ENCODE peak calls at places on chromosome X, in seven cellular contexts. C is esophagus squamous epithelium, F is tibial artery, V is trophoblast cell, I is ovary, Y is spleen, J is fibroblast of lung. D is an unnamed sample.

GRCh38 chrX:74924449-74925209 is 623 bp downstream of the NEXMIF start:
- DNase-seq in C (no peak), F (peak; percentile 73), V (no peak), I (peak; percentile 42), Y (peak; percentile 80), J (peak; percentile 0), D (no peak)

GRCh38 chrX:34859191-34859590 is 83.4 kb upstream of the FAM47B start:
- DNase-seq in C (no peak), F (no peak), V (no peak), I (no peak), Y (no peak), J (no peak), D (no peak)

GRCh38 chrX:48937065-48937907 is 18.5 kb upstream of the PIM2 start:
- DNase-seq in C (peak; percentile 49), F (no peak), V (peak; percentile 21), I (no peak), Y (peak; percentile 97), J (no peak), D (no peak)

GRCh38 chrX:17414839-17415238 is 39.8 kb downstream of the NHS start:
- DNase-seq in C (no peak), F (peak; percentile 60), V (peak; percentile 39), I (no peak), Y (no peak), J (no peak), D (no peak)

GRCh38 chrX:65679071-65679540 is 11.7 kb downstream of the MSN start:
- DNase-seq in C (no peak), F (no peak), V (no peak), I (no peak), Y (no peak), J (no peak), D (no peak)

GRCh38 chrX:108735087-108735679 is 1.2 kb downstream of the IRS4 start:
- DNase-seq in C (no peak), F (no peak), V (peak; percentile 20), I (peak; percentile 9), Y (no peak), J (no peak), D (no peak)

GRCh38 chrX:149497626-149498025 is 7.5 kb downstream of the IDS start:
- DNase-seq in C (no peak), F (no peak), V (no peak), I (no peak), Y (no peak), J (peak; percentile 25), D (peak; percentile 18)

GRCh38 chrX:110284159-110284558 is 33.7 kb downstream of the AMMECR1 start:
- DNase-seq in C (no peak), F (no peak), V (peak; percentile 81), I (no peak), Y (no peak), J (peak; percentile 69), D (peak; percentile 47)

GRCh38 chrX:98068210-98068609 is 1184.5 kb downstream of the RPA4 start:
- DNase-seq in C (no peak), F (no peak), V (no peak), I (no peak), Y (no peak), J (peak; percentile 0), D (no peak)

GRCh38 chrX:21153503-21153902 is 220.7 kb upstream of the CNKSR2 start:
- DNase-seq in C (no peak), F (no peak), V (no peak), I (no peak), Y (no peak), J (peak; percentile 13), D (no peak)

GRCh38 chrX:50905334-50905733 is 5.2 kb upstream of the BMP15 start:
- DNase-seq in C (no peak), F (no peak), V (peak; percentile 54), I (no peak), Y (no peak), J (peak; percentile 0), D (no peak)

GRCh38 chrX:36859231-36859630 is 148.9 kb upstream of the FAM47C start:
- DNase-seq in C (no peak), F (no peak), V (no peak), I (no peak), Y (no peak), J (no peak), D (no peak)

GRCh38 chrX:54043084-54043483 is 1.2 kb downstream of the PHF8 start:
- DNase-seq in C (no peak), F (no peak), V (no peak), I (no peak), Y (no peak), J (no peak), D (no peak)

GRCh38 chrX:103531002-103531401 is 11.7 kb upstream of the RAB40A start:
- DNase-seq in C (no peak), F (no peak), V (no peak), I (no peak), Y (no peak), J (peak; percentile 84), D (peak; percentile 65)

GRCh38 chrX:135740683-135741149 is 27.3 kb downstream of the CT45A3 start:
- DNase-seq in C (no peak), F (peak; percentile 58), V (peak; percentile 20), I (no peak), Y (peak; percentile 66), J (no peak), D (no peak)

GRCh38 chrX:105527759-105528158 is 294.6 kb upstream of the NRK start:
- DNase-seq in C (no peak), F (no peak), V (no peak), I (no peak), Y (no peak), J (peak; percentile 12), D (no peak)

GRCh38 chrX:137052641-137053235 is 18.9 kb upstream of the GPR101 start:
- DNase-seq in C (no peak), F (no peak), V (no peak), I (no peak), Y (peak; percentile 75), J (no peak), D (no peak)

GRCh38 chrX:16838202-16839066 is 31.7 kb downstream of the RBBP7 start:
- DNase-seq in C (no peak), F (peak; percentile 73), V (no peak), I (peak; percentile 23), Y (no peak), J (peak; percentile 87), D (peak; percentile 72)

GRCh38 chrX:10052906-10053625 is 85.9 kb downstream of the CLDN34 start:
- DNase-seq in C (no peak), F (no peak), V (no peak), I (no peak), Y (no peak), J (no peak), D (no peak)

GRCh38 chrX:19557816-19558215 is 42.5 kb upstream of the MAP3K15 start:
- DNase-seq in C (no peak), F (no peak), V (no peak), I (no peak), Y (no peak), J (no peak), D (no peak)
- H3K4me3 ChIP-seq in C (no peak overlapping the region), F (no peak overlapping the region), V (no peak overlapping the region), I (no peak overlapping the region), Y (no peak overlapping the region), J (no peak overlapping the region), D (no peak overlapping the region)

GRCh38 chrX:107675365-107675654 is 47.0 kb downstream of the PRPS1 start:
- DNase-seq in C (no peak), F (no peak), V (no peak), I (no peak), Y (no peak), J (no peak), D (no peak)

GRCh38 chrX:107676559-107677378 is 48.5 kb downstream of the PRPS1 start:
- DNase-seq in C (peak; percentile 20), F (peak; percentile 96), V (peak; percentile 59), I (peak; percentile 81), Y (peak; percentile 92), J (peak; percentile 97), D (peak; percentile 96)

GRCh38 chrX:107677501-107677901 is 49.2 kb downstream of the PRPS1 start:
- DNase-seq in C (no peak), F (peak; percentile 77), V (no peak), I (no peak), Y (no peak), J (peak; percentile 42), D (no peak)

GRCh38 chrX:107674480-107675364 is 46.4 kb downstream of the PRPS1 start:
- DNase-seq in C (peak; percentile 20), F (peak; percentile 88), V (peak; percentile 17), I (peak; percentile 58), Y (peak; percentile 85), J (peak; percentile 96), D (peak; percentile 85)

DNA sequence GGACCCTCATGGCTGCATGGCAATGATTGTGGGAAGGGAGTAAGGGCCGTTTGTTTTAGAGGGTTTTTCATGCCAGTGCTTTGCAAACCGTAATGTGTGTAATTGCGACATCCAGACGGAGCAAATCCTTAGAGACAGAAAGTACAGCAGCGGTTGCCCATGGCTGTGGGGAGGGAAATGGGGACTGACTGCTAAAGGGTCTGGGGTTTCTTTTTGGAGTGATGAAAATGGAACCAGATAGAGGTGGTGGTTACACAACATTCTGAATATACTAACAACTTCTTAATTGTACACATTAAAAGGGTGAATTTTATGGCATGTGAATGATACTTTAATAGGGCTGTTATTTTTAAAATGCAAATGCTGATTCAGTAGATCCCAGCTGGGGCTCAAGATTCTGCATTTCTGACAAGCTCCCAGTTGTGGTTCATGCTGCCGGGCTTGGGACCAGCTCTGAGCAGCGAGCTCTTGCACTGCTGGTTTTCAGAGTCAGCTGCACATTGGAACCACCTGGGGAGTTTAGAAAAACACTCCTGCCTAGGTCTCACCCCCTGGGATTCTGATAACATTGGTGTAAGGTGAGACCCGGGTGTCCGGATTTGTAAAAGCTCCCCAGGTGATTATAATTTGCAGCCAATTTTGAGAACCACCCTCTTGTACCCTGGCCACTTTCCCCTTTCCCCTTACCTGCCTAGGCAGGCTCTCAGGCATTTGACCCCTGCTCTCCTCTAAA is 47.7 kb downstream of the PRPS1 start:
- DNase-seq in C (no peak), F (peak; percentile 81), V (peak; percentile 20), I (no peak), Y (no peak), J (peak; percentile 75), D (no peak)
- H3K4me3 ChIP-seq in C (peak overlapping the region; percentile 55), F (peak overlapping the region; percentile 69), V (no peak overlapping the region), I (peak overlapping the region; percentile 63), Y (peak overlapping the region; percentile 15), J (peak overlapping the region; percentile 50), D (peak overlapping the region; percentile 60)

DNA sequence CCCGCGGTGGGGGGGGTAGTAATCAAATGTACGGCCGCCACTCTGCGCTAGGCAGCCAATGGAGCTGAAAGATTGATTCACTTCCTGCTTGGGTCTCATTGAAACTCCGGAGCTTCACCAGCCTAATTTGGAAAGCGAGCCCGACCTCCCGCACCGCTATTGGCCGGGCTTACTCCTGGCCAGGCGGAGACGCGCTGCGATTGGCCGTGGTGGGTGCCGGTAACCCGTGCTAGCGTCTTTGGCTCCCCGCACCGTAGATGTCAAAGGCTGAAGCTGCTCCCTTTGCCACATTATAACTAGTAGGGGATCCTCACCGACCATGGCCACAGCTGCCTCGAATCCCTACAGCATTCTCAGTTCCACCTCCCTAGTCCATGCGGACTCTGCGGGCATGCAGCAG is at the start of gene POU3F4:
- DNase-seq in C (no peak), F (no peak), V (no peak), I (peak; percentile 14), Y (no peak), J (no peak), D (no peak)
- H3K4me3 ChIP-seq in C (peak within 1 kb of the TSS; percentile 13), F (no peak within 1 kb of the TSS), V (peak within 1 kb of the TSS; percentile 48), I (no peak within 1 kb of the TSS), Y (no peak within 1 kb of the TSS), J (no peak within 1 kb of the TSS), D (no peak within 1 kb of the TSS)

DNA sequence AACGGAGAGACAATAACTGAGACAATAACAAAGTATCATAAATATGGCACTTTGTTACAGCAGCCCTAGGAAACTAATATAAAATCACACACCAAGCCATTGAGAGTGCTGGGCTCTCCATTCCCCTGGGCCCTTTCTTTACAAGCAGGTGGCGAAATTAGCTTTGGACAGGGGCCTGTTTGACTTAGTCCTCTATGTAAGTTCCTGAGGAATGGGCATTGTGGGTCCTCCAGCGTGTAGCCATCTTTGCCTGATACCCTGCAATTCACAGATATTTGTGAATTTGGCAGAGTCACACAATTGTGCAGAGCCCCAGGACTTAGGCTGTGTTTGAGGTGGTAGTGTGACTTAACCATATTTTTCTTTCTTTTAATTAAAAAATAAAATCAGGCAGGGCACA is 67.6 kb downstream of the BCOR start:
- DNase-seq in C (no peak), F (no peak), V (no peak), I (no peak), Y (no peak), J (no peak), D (no peak)
- H3K4me3 ChIP-seq in C (no peak overlapping the region), F (no peak overlapping the region), V (no peak overlapping the region), I (no peak overlapping the region), Y (no peak overlapping the region), J (no peak overlapping the region), D (no peak overlapping the region)

D was measured in skeletal muscle cell.